ENCODE peak calls at places on chromosomes 5 and 9, in nine cellular contexts. One of them, this sample, is unnamed.

GRCh38 chr9:117335797-117336435 is 78.9 kb downstream of the ASTN2 start:
- DNase-seq in GM23248: no peak
- DNase-seq in PC-3: no peak
- DNase-seq in GM23338: no peak
- DNase-seq in SK-N-SH: peak; percentile 8
- DNase-seq in hepatocyte: no peak
- DNase-seq in OCI-LY7: no peak
- DNase-seq in HCT116: no peak
- DNase-seq in neural progenitor cell: no peak
- DNase-seq in this sample: no peak

GRCh38 chr5:36607838-36608783 is 1.7 kb downstream of the SLC1A3 start:
- DNase-seq in GM23248: peak; percentile 68
- DNase-seq in PC-3: peak; percentile 61
- DNase-seq in GM23338: no peak
- DNase-seq in SK-N-SH: no peak
- DNase-seq in hepatocyte: peak; percentile 23
- DNase-seq in OCI-LY7: no peak
- DNase-seq in HCT116: no peak
- DNase-seq in neural progenitor cell: no peak
- DNase-seq in this sample: no peak

GRCh38 chr5:173984218-173984617 is 4.8 kb upstream of the C5orf47 start:
- DNase-seq in GM23248: peak; percentile 32
- DNase-seq in PC-3: peak; percentile 76
- DNase-seq in GM23338: peak; percentile 82
- DNase-seq in SK-N-SH: peak; percentile 46
- DNase-seq in hepatocyte: peak; percentile 45
- DNase-seq in OCI-LY7: peak; percentile 46
- DNase-seq in HCT116: peak; percentile 34
- DNase-seq in neural progenitor cell: peak; percentile 65
- DNase-seq in this sample: no peak

GRCh38 chr5:178526796-178527457 is 63.3 kb downstream of the COL23A1 start:
- DNase-seq in GM23248: no peak
- DNase-seq in PC-3: no peak
- DNase-seq in GM23338: no peak
- DNase-seq in SK-N-SH: no peak
- DNase-seq in hepatocyte: no peak
- DNase-seq in OCI-LY7: no peak
- DNase-seq in HCT116: no peak
- DNase-seq in neural progenitor cell: peak; percentile 68
- DNase-seq in this sample: no peak

GRCh38 chr5:53937467-53937866 is 372.9 kb downstream of the ARL15 start:
- DNase-seq in GM23248: no peak
- DNase-seq in PC-3: no peak
- DNase-seq in GM23338: no peak
- DNase-seq in SK-N-SH: no peak
- DNase-seq in hepatocyte: no peak
- DNase-seq in OCI-LY7: no peak
- DNase-seq in HCT116: no peak
- DNase-seq in neural progenitor cell: no peak
- DNase-seq in this sample: no peak

GRCh38 chr5:172115541-172115982 is 72.5 kb downstream of the STK10 start:
- DNase-seq in GM23248: no peak
- DNase-seq in PC-3: peak; percentile 20
- DNase-seq in GM23338: no peak
- DNase-seq in SK-N-SH: peak; percentile 64
- DNase-seq in hepatocyte: no peak
- DNase-seq in OCI-LY7: peak; percentile 31
- DNase-seq in HCT116: no peak
- DNase-seq in neural progenitor cell: no peak
- DNase-seq in this sample: no peak

GRCh38 chr5:169923988-169924387 is 56.3 kb downstream of the INSYN2B start:
- DNase-seq in GM23248: no peak
- DNase-seq in PC-3: no peak
- DNase-seq in GM23338: no peak
- DNase-seq in SK-N-SH: no peak
- DNase-seq in hepatocyte: no peak
- DNase-seq in OCI-LY7: no peak
- DNase-seq in HCT116: no peak
- DNase-seq in neural progenitor cell: no peak
- DNase-seq in this sample: no peak

GRCh38 chr9:134950811-134951210 is 33.1 kb upstream of the FCN1 start:
- DNase-seq in GM23248: no peak
- DNase-seq in PC-3: no peak
- DNase-seq in GM23338: no peak
- DNase-seq in SK-N-SH: no peak
- DNase-seq in hepatocyte: no peak
- DNase-seq in OCI-LY7: no peak
- DNase-seq in HCT116: no peak
- DNase-seq in neural progenitor cell: no peak
- DNase-seq in this sample: no peak

GRCh38 chr5:83632874-83633273 is 87.8 kb downstream of the HAPLN1 start:
- DNase-seq in GM23248: peak; percentile 10
- DNase-seq in PC-3: peak; percentile 65
- DNase-seq in GM23338: no peak
- DNase-seq in SK-N-SH: no peak
- DNase-seq in hepatocyte: no peak
- DNase-seq in OCI-LY7: no peak
- DNase-seq in HCT116: peak; percentile 21
- DNase-seq in neural progenitor cell: no peak
- DNase-seq in this sample: no peak

GRCh38 chr5:111124793-111125192 is 32.6 kb downstream of the WDR36 start:
- DNase-seq in GM23248: peak; percentile 26
- DNase-seq in PC-3: no peak
- DNase-seq in GM23338: no peak
- DNase-seq in SK-N-SH: no peak
- DNase-seq in hepatocyte: no peak
- DNase-seq in OCI-LY7: no peak
- DNase-seq in HCT116: no peak
- DNase-seq in neural progenitor cell: no peak
- DNase-seq in this sample: no peak

GRCh38 chr9:108662090-108662875 is 193.5 kb downstream of the ACTL7B start:
- DNase-seq in GM23248: peak; percentile 44
- DNase-seq in PC-3: no peak
- DNase-seq in GM23338: no peak
- DNase-seq in SK-N-SH: no peak
- DNase-seq in hepatocyte: no peak
- DNase-seq in OCI-LY7: no peak
- DNase-seq in HCT116: no peak
- DNase-seq in neural progenitor cell: no peak
- DNase-seq in this sample: no peak

GRCh38 chr5:9365501-9365900 is 180.4 kb downstream of the SEMA5A start:
- DNase-seq in GM23248: no peak
- DNase-seq in PC-3: no peak
- DNase-seq in GM23338: peak; percentile 28
- DNase-seq in SK-N-SH: peak; percentile 37
- DNase-seq in hepatocyte: no peak
- DNase-seq in OCI-LY7: no peak
- DNase-seq in HCT116: no peak
- DNase-seq in neural progenitor cell: peak; percentile 34
- DNase-seq in this sample: no peak

GRCh38 chr5:60997721-60998120 is 52.7 kb downstream of the NDUFAF2 start:
- DNase-seq in GM23248: no peak
- DNase-seq in PC-3: no peak
- DNase-seq in GM23338: no peak
- DNase-seq in SK-N-SH: no peak
- DNase-seq in hepatocyte: no peak
- DNase-seq in OCI-LY7: no peak
- DNase-seq in HCT116: no peak
- DNase-seq in neural progenitor cell: no peak
- DNase-seq in this sample: no peak

GRCh38 chr5:172739385-172739784 is 31.6 kb downstream of the DUSP1 start:
- DNase-seq in GM23248: no peak
- DNase-seq in PC-3: no peak
- DNase-seq in GM23338: no peak
- DNase-seq in SK-N-SH: no peak
- DNase-seq in hepatocyte: no peak
- DNase-seq in OCI-LY7: no peak
- DNase-seq in HCT116: no peak
- DNase-seq in neural progenitor cell: no peak
- DNase-seq in this sample: no peak

GRCh38 chr5:69032009-69032408 is 61.8 kb upstream of the SLC30A5 start:
- DNase-seq in GM23248: no peak
- DNase-seq in PC-3: no peak
- DNase-seq in GM23338: peak; percentile 35
- DNase-seq in SK-N-SH: no peak
- DNase-seq in hepatocyte: no peak
- DNase-seq in OCI-LY7: peak; percentile 8
- DNase-seq in HCT116: no peak
- DNase-seq in neural progenitor cell: peak; percentile 9
- DNase-seq in this sample: no peak

GRCh38 chr9:14654932-14655331 is 38.3 kb downstream of the ZDHHC21 start:
- DNase-seq in GM23248: no peak
- DNase-seq in PC-3: no peak
- DNase-seq in GM23338: no peak
- DNase-seq in SK-N-SH: no peak
- DNase-seq in hepatocyte: no peak
- DNase-seq in OCI-LY7: peak; percentile 12
- DNase-seq in HCT116: no peak
- DNase-seq in neural progenitor cell: no peak
- DNase-seq in this sample: no peak

GRCh38 chr9:16002816-16003215 is 450.0 kb downstream of the CCDC171 start:
- DNase-seq in GM23248: peak; percentile 35
- DNase-seq in PC-3: peak; percentile 47
- DNase-seq in GM23338: no peak
- DNase-seq in SK-N-SH: no peak
- DNase-seq in hepatocyte: no peak
- DNase-seq in OCI-LY7: no peak
- DNase-seq in HCT116: no peak
- DNase-seq in neural progenitor cell: no peak
- DNase-seq in this sample: no peak

DNA sequence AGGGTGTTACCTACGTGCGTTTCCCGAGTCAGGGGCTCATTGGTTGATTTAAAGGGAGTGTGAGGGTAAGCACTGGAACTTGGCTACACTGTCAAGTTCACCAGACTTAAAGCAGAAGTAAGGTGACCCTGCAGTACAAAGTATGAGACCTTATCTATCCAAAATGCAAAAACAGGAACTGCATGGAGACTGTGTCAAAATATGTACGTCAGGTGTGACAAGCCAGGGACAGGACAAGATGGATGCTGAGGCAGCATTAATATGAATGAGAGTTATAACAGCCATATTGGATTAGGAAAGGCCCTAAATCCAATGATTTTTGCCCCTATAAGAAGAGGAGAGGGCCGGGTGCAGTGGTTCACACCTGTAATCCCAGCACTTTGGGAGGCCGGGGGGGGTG is 15.4 kb upstream of the SUSD3 start:
- DNase-seq in GM23248: no peak
- DNase-seq in PC-3: no peak
- DNase-seq in GM23338: no peak
- DNase-seq in SK-N-SH: no peak
- DNase-seq in hepatocyte: no peak
- DNase-seq in OCI-LY7: peak; percentile 24
- DNase-seq in HCT116: no peak
- DNase-seq in neural progenitor cell: no peak
- DNase-seq in this sample: no peak
- H3K4me2 ChIP-seq in GM23248: no peak overlapping the region
- H3K4me2 ChIP-seq in PC-3: no peak overlapping the region
- H3K4me2 ChIP-seq in GM23338: no peak overlapping the region
- H3K4me2 ChIP-seq in SK-N-SH: no peak overlapping the region
- H3K4me2 ChIP-seq in hepatocyte: no peak overlapping the region
- H3K4me2 ChIP-seq in OCI-LY7: no peak overlapping the region
- H3K4me2 ChIP-seq in HCT116: no peak overlapping the region
- H3K4me2 ChIP-seq in neural progenitor cell: no peak overlapping the region
- H3K4me2 ChIP-seq in this sample: no peak overlapping the region

DNA sequence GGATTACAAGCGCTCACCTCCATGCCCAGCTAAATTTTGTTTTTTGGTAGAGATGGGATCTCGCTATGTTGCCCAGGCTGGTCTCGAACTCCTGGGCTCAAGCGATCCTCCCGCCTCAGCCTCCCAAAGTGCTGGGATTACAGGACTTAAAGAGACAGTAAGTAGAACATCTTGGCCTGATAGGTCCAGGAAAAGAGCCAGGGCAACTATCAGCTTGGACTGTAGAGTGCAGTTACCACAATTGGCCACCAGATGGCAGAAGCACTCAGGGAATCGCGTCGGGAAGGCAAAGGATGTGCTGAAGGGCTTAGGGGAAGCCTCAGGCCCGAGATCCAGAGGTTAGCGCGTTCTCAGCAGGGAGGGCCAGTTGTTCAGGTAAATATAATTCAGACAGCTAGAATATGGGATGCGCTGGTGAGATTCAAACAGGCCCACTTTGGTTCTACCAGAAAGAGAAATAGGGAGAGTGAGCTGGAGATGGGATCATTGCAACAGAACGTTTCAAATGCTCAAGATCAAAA is 21.5 kb downstream of the C9orf57 start:
- DNase-seq in GM23248: peak; percentile 78
- DNase-seq in PC-3: peak; percentile 80
- DNase-seq in GM23338: peak; percentile 91
- DNase-seq in SK-N-SH: peak; percentile 73
- DNase-seq in hepatocyte: peak; percentile 88
- DNase-seq in OCI-LY7: peak; percentile 64
- DNase-seq in HCT116: peak; percentile 83
- DNase-seq in neural progenitor cell: peak; percentile 86
- DNase-seq in this sample: peak; percentile 68
- H2AFZ ChIP-seq in GM23248: peak overlapping the region; percentile 55
- H2AFZ ChIP-seq in PC-3: no peak overlapping the region
- H2AFZ ChIP-seq in GM23338: peak overlapping the region; percentile 34
- H2AFZ ChIP-seq in SK-N-SH: no peak overlapping the region
- H2AFZ ChIP-seq in hepatocyte: no peak overlapping the region
- H2AFZ ChIP-seq in OCI-LY7: no peak overlapping the region
- H2AFZ ChIP-seq in HCT116: peak overlapping the region; percentile 98
- H2AFZ ChIP-seq in neural progenitor cell: peak overlapping the region; percentile 85
- H2AFZ ChIP-seq in this sample: peak overlapping the region; percentile 70

DNA sequence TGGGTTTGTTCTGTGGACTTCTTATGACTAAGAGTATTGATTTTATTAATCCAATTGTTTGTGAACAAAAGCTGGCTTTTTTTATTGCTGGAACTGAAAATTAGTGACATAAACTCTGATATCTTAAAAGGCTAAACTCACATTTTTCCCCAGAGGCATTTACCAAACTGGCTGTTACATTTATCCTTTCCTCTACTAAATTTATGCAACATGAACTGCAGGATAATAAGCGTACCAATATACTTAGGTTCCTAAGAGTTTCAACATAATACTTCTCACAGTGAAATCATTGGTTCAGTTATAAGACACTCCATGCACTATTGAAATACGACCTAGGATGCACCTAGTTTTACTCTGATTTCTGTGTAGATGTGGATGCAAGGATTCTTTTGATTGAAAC is 560.8 kb upstream of the WWC1 start:
- DNase-seq in GM23248: no peak
- DNase-seq in PC-3: no peak
- DNase-seq in GM23338: no peak
- DNase-seq in SK-N-SH: no peak
- DNase-seq in hepatocyte: no peak
- DNase-seq in OCI-LY7: no peak
- DNase-seq in HCT116: no peak
- DNase-seq in neural progenitor cell: no peak
- DNase-seq in this sample: no peak
- TF ChIP-seq EZH2phosphoT487 in GM23248: no peak
- TF ChIP-seq EZH2phosphoT487 in PC-3: no peak
- TF ChIP-seq EZH2phosphoT487 in GM23338: no peak
- TF ChIP-seq EZH2phosphoT487 in SK-N-SH: no peak
- TF ChIP-seq EZH2phosphoT487 in hepatocyte: no peak
- TF ChIP-seq EZH2phosphoT487 in OCI-LY7: no peak
- TF ChIP-seq EZH2phosphoT487 in HCT116: no peak
- TF ChIP-seq EZH2phosphoT487 in neural progenitor cell: no peak
- TF ChIP-seq EZH2phosphoT487 in this sample: no peak

DNA sequence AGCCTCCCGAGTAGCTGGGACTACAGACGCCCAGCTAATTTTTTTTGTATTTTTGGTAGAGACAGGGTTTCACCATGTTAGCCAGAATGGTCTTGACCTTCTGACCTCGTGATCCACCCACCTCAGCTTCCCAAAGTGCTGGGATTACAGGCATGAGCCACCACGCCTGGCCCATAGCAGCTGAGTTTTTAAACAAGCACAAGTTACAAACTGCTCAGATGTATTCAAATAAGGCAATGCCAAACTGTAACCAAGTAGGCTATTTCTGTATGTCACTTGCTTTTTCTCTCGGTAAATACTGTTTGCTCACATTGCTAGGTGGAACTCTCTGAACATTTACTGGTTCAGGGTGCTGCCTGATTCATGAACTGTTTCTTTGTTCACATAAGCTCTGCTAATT is 799.3 kb upstream of the NUDT12 start:
- DNase-seq in GM23248: no peak
- DNase-seq in PC-3: no peak
- DNase-seq in GM23338: no peak
- DNase-seq in SK-N-SH: no peak
- DNase-seq in hepatocyte: no peak
- DNase-seq in OCI-LY7: no peak
- DNase-seq in HCT116: no peak
- DNase-seq in neural progenitor cell: no peak
- DNase-seq in this sample: peak; percentile 35
- H3K4me2 ChIP-seq in GM23248: no peak overlapping the region
- H3K4me2 ChIP-seq in PC-3: no peak overlapping the region
- H3K4me2 ChIP-seq in GM23338: no peak overlapping the region
- H3K4me2 ChIP-seq in SK-N-SH: no peak overlapping the region
- H3K4me2 ChIP-seq in hepatocyte: no peak overlapping the region
- H3K4me2 ChIP-seq in OCI-LY7: no peak overlapping the region
- H3K4me2 ChIP-seq in HCT116: no peak overlapping the region
- H3K4me2 ChIP-seq in neural progenitor cell: no peak overlapping the region
- H3K4me2 ChIP-seq in this sample: peak overlapping the region; percentile 25

This sample was measured in MM.1S.